ENCODE peak calls at places on chromosome 1, in four cellular contexts. One of them, this sample, is unnamed.
A peak's percentile ranks its signal among the peaks of the same experiment; 100 is the strongest.

GRCh38 chr1:85628791-85629531 is 48.4 kb downstream of the CCN1 start:
- DNase-seq in K562: peak; percentile 16
- DNase-seq in IMR-90: peak; percentile 95
- DNase-seq in SK-N-SH: no peak
- DNase-seq in this sample: peak; percentile 85

GRCh38 chr1:229461032-229461668 is 27.3 kb upstream of the ACTA1 start:
- DNase-seq in K562: no peak
- DNase-seq in IMR-90: no peak
- DNase-seq in SK-N-SH: no peak
- DNase-seq in this sample: no peak

GRCh38 chr1:21935393-21935804 is 1.7 kb downstream of the HSPG2 start:
- DNase-seq in SK-N-SH: no peak
- DNase-seq in K562: no peak
- DNase-seq in IMR-90: peak; percentile 47
- DNase-seq in this sample: peak; percentile 88

GRCh38 chr1:54745274-54745673 is 19.0 kb downstream of the PARS2 start:
- DNase-seq in SK-N-SH: no peak
- DNase-seq in IMR-90: no peak
- DNase-seq in K562: no peak
- DNase-seq in this sample: peak; percentile 14

GRCh38 chr1:30599721-30600120 is 123.7 kb downstream of the MATN1 start:
- DNase-seq in SK-N-SH: no peak
- DNase-seq in IMR-90: no peak
- DNase-seq in K562: no peak
- DNase-seq in this sample: no peak

GRCh38 chr1:184686540-184686939 is 68.1 kb downstream of the EDEM3 start:
- DNase-seq in K562: no peak
- DNase-seq in SK-N-SH: no peak
- DNase-seq in IMR-90: peak; percentile 10
- DNase-seq in this sample: no peak

GRCh38 chr1:94999456-95000131 is 72.7 kb upstream of the CNN3 start:
- DNase-seq in IMR-90: no peak
- DNase-seq in K562: no peak
- DNase-seq in SK-N-SH: no peak
- DNase-seq in this sample: no peak

GRCh38 chr1:94022471-94023189 is 98.3 kb downstream of the ABCA4 start:
- DNase-seq in SK-N-SH: no peak
- DNase-seq in IMR-90: peak; percentile 96
- DNase-seq in K562: no peak
- DNase-seq in this sample: peak; percentile 97

GRCh38 chr1:209080170-209080781 is 503.2 kb upstream of the CAMK1G start:
- DNase-seq in IMR-90: no peak
- DNase-seq in K562: no peak
- DNase-seq in SK-N-SH: no peak
- DNase-seq in this sample: no peak

GRCh38 chr1:59543211-59543668 is 246.3 kb downstream of the FGGY start:
- DNase-seq in IMR-90: no peak
- DNase-seq in SK-N-SH: no peak
- DNase-seq in K562: no peak
- DNase-seq in this sample: no peak

GRCh38 chr1:66400660-66401059 is 133.3 kb upstream of the SGIP1 start:
- DNase-seq in IMR-90: no peak
- DNase-seq in SK-N-SH: no peak
- DNase-seq in K562: no peak
- DNase-seq in this sample: no peak

GRCh38 chr1:219066631-219067349 is 106.9 kb upstream of the LYPLAL1 start:
- DNase-seq in K562: no peak
- DNase-seq in IMR-90: peak; percentile 59
- DNase-seq in SK-N-SH: peak; percentile 7
- DNase-seq in this sample: peak; percentile 15

GRCh38 chr1:78237364-78237916 is 191.7 kb downstream of the GIPC2 start:
- DNase-seq in SK-N-SH: no peak
- DNase-seq in K562: no peak
- DNase-seq in IMR-90: no peak
- DNase-seq in this sample: no peak

GRCh38 chr1:32874860-32875793 is 4.4 kb upstream of the FNDC5 start:
- DNase-seq in SK-N-SH: no peak
- DNase-seq in K562: no peak
- DNase-seq in IMR-90: no peak
- DNase-seq in this sample: peak; percentile 80

GRCh38 chr1:172394167-172394751 is 26.2 kb upstream of the C1orf105 start:
- DNase-seq in SK-N-SH: no peak
- DNase-seq in K562: no peak
- DNase-seq in IMR-90: peak; percentile 22
- DNase-seq in this sample: no peak

GRCh38 chr1:223136086-223136485 is 7.0 kb downstream of the TLR5 start:
- DNase-seq in IMR-90: no peak
- DNase-seq in SK-N-SH: no peak
- DNase-seq in K562: no peak
- DNase-seq in this sample: no peak

GRCh38 chr1:183234660-183235476 is 48.8 kb downstream of the LAMC2 start:
- DNase-seq in IMR-90: peak; percentile 98
- DNase-seq in SK-N-SH: peak; percentile 27
- DNase-seq in K562: no peak
- DNase-seq in this sample: peak; percentile 91

DNA sequence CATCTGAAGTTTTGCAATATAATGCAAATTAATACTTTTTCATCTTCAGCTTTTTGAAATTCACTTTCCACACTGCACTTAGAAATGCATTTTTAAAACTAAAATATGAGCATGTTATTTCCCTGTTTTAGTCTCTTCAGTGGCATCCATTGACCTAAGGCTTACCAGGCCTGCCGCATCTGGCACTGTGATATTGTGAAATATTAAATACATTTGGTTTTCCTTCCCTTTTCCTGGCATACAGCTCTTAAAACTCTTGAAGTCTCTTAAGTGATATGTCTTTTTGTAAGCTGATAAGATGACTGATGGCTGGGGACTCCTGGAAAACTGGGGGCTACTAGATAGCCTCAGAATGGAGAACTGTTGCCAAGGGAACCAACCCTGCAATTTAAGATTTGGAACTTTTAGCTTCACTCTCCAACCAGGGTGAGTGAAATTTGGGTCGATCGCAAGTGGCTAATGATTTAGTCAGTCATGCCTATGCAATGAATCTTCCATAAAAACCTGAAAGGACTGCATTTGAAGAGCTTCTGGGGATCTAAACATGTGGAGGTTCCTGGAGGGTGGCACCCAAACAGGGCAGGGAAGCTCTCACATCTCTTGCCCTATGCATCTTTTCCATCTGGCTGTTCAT is 75.5 kb upstream of the PDC start:
- DNase-seq in IMR-90: peak; percentile 10
- DNase-seq in K562: no peak
- DNase-seq in SK-N-SH: no peak
- DNase-seq in this sample: peak; percentile 4
- TF ChIP-seq CTCF in IMR-90: no peak
- TF ChIP-seq CTCF in K562: no peak
- TF ChIP-seq CTCF in SK-N-SH: no peak
- TF ChIP-seq CTCF in this sample: no peak

GRCh38 chr1:207050428-207050767 is 610 bp downstream of the YOD1 start:
- DNase-seq in IMR-90: no peak
- DNase-seq in K562: no peak
- DNase-seq in SK-N-SH: no peak
- DNase-seq in this sample: no peak

GRCh38 chr1:207052736-207053545 is at the start of gene PFKFB2:
- DNase-seq in K562: peak; percentile 98
- DNase-seq in SK-N-SH: peak; percentile 93
- DNase-seq in IMR-90: peak; percentile 87
- DNase-seq in this sample: peak; percentile 95

GRCh38 chr1:207050768-207051614 is at the start of gene YOD1:
- DNase-seq in K562: peak; percentile 88
- DNase-seq in IMR-90: peak; percentile 88
- DNase-seq in SK-N-SH: peak; percentile 91
- DNase-seq in this sample: peak; percentile 92

GRCh38 chr1:207049974-207050391 is 1.0 kb downstream of the YOD1 start:
- DNase-seq in SK-N-SH: peak; percentile 55
- DNase-seq in IMR-90: peak; percentile 53
- DNase-seq in K562: peak; percentile 48
- DNase-seq in this sample: no peak

DNA sequence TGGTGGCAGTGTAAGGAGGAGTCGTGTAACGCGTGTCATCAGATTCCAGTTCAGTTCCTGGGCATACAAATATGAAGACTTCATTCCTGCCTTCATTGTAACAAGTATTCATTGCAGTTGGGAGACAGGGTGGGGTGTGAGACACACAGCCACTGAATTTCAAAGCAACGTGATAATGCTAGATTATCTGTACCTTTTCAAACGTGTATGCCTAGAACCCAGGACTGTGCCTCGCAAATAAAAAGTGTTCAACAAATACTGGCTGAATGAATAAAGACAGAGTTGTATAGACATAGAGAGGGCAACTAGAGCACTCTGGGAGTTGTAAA is 571 bp upstream of the YOD1 start:
- DNase-seq in K562: no peak
- DNase-seq in SK-N-SH: no peak
- DNase-seq in IMR-90: no peak
- DNase-seq in this sample: no peak
- H2AFZ ChIP-seq in K562: peak overlapping the region; percentile 98
- H2AFZ ChIP-seq in SK-N-SH: peak overlapping the region; percentile 96
- H2AFZ ChIP-seq in IMR-90: peak overlapping the region; percentile 98
- H2AFZ ChIP-seq in this sample: peak overlapping the region; percentile 95

DNA sequence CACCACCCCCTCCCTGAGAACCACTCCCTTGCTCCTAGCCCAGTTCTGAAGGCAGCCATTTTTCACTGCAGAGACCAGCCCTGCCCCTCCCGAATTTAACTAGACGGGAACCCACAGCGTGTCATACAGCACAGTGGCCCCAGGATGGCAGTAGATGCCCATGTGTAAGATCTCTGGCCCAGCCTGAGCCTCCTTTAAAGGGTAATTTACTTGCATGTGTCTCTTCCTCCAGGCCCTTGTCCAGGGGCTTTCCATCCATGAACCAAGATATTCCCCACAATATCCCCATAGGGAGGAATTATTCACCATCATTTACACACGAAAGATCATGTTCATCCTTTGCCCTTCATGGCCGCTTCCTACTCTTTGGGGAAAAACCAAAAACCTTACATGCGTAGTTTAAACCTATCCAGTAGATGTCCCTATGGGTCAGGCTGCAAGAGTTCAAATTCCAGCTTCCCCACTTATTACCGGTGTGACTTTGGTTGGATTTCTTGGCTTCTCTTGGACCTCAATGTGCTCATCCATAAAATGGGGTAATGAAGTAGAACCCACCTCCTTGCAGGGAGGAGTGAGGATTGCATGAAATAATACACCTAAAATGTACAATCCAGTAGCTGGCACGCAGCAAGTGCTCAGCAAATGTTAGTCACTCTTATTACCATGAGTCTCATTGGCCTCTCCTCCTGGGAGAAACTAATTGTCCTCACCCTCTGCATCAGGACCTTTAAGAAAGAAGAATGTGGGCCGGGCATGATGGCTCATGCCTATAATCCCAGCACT is 4.0 kb upstream of the LACTBL1 start:
- DNase-seq in K562: peak; percentile 84
- DNase-seq in SK-N-SH: peak; percentile 82
- DNase-seq in IMR-90: peak; percentile 85
- DNase-seq in this sample: peak; percentile 92
- H3K36me3 ChIP-seq in K562: no peaks in the 10 kb centered on the region
- H3K36me3 ChIP-seq in SK-N-SH: no peaks in the 10 kb centered on the region
- H3K36me3 ChIP-seq in IMR-90: no peaks in the 10 kb centered on the region
- H3K36me3 ChIP-seq in this sample: no peaks in the 10 kb centered on the region

GRCh38 chr1:2444138-2444591 is 31.8 kb upstream of the PEX10 start:
- DNase-seq in K562: no peak
- DNase-seq in IMR-90: no peak
- DNase-seq in SK-N-SH: no peak
- DNase-seq in this sample: no peak

GRCh38 chr1:2445162-2445822 is 30.8 kb upstream of the PLCH2 start:
- DNase-seq in SK-N-SH: no peak
- DNase-seq in K562: no peak
- DNase-seq in IMR-90: no peak
- DNase-seq in this sample: no peak

GRCh38 chr1:2441746-2442145 is 29.4 kb upstream of the PEX10 start:
- DNase-seq in K562: no peak
- DNase-seq in SK-N-SH: no peak
- DNase-seq in IMR-90: no peak
- DNase-seq in this sample: no peak

GRCh38 chr1:2442676-2443075 is 30.3 kb upstream of the PEX10 start:
- DNase-seq in IMR-90: no peak
- DNase-seq in K562: no peak
- DNase-seq in SK-N-SH: no peak
- DNase-seq in this sample: no peak

GRCh38 chr1:2443285-2444137 is 31.1 kb upstream of the PEX10 start:
- DNase-seq in IMR-90: no peak
- DNase-seq in SK-N-SH: peak; percentile 68
- DNase-seq in K562: no peak
- DNase-seq in this sample: no peak
- TF ChIP-seq CTCF in IMR-90: peak; percentile 41
- TF ChIP-seq CTCF in SK-N-SH: no peak
- TF ChIP-seq CTCF in K562: no peak
- TF ChIP-seq CTCF in this sample: no peak

GRCh38 chr1:177873238-177873637 is 96.6 kb downstream of the SEC16B start:
- DNase-seq in IMR-90: peak; percentile 94
- DNase-seq in SK-N-SH: no peak
- DNase-seq in K562: no peak
- DNase-seq in this sample: peak; percentile 51

GRCh38 chr1:177877086-177877485 is 92.8 kb downstream of the SEC16B start:
- DNase-seq in SK-N-SH: no peak
- DNase-seq in K562: no peak
- DNase-seq in IMR-90: no peak
- DNase-seq in this sample: no peak

GRCh38 chr1:177869586-177869985 is 100.3 kb downstream of the SEC16B start:
- DNase-seq in SK-N-SH: no peak
- DNase-seq in IMR-90: no peak
- DNase-seq in K562: no peak
- DNase-seq in this sample: no peak

GRCh38 chr1:177872563-177872900 is 97.3 kb downstream of the SEC16B start:
- DNase-seq in K562: no peak
- DNase-seq in IMR-90: no peak
- DNase-seq in SK-N-SH: no peak
- DNase-seq in this sample: no peak

GRCh38 chr1:177871633-177872562 is 98.0 kb downstream of the SEC16B start:
- DNase-seq in IMR-90: no peak
- DNase-seq in SK-N-SH: no peak
- DNase-seq in K562: no peak
- DNase-seq in this sample: no peak
- H2AFZ ChIP-seq in IMR-90: peak overlapping the region; percentile 9
- H2AFZ ChIP-seq in SK-N-SH: no peak overlapping the region
- H2AFZ ChIP-seq in K562: no peak overlapping the region
- H2AFZ ChIP-seq in this sample: no peak overlapping the region

GRCh38 chr1:64677471-64677870 is 67.4 kb upstream of the RAVER2 start:
- DNase-seq in SK-N-SH: no peak
- DNase-seq in K562: no peak
- DNase-seq in IMR-90: no peak
- DNase-seq in this sample: no peak
- H3K36me3 ChIP-seq in SK-N-SH: peaks cover 15% of the 10 kb centered on the region
- H3K36me3 ChIP-seq in K562: no peaks in the 10 kb centered on the region
- H3K36me3 ChIP-seq in IMR-90: peaks cover 5% of the 10 kb centered on the region
- H3K36me3 ChIP-seq in this sample: no peaks in the 10 kb centered on the region